ENCODE peak calls at places on chromosome 11, in four cellular contexts. K, Q, F and V are unnamed samples.
A peak's percentile ranks its signal among the peaks of the same experiment; 100 is the strongest.

GRCh38 chr11:120135838-120136237 is 2.1 kb downstream of the TRIM29 start:
- DNase-seq in K (peak; percentile 8), Q (peak; percentile 3), F (peak; percentile 37), V (no peak)

GRCh38 chr11:44774736-44775135 is 48.0 kb downstream of the TSPAN18 start:
- DNase-seq in K (no peak), Q (peak; percentile 10), F (no peak), V (no peak)

GRCh38 chr11:80593981-80594380 is 1153.2 kb upstream of the TENM4 start:
- DNase-seq in K (no peak), Q (no peak), F (no peak), V (no peak)

GRCh38 chr11:125978171-125978570 is 32.3 kb downstream of the VSIG10L2 start:
- DNase-seq in K (no peak), Q (no peak), F (no peak), V (no peak)

GRCh38 chr11:113841691-113842090 is 33.7 kb downstream of the USP28 start:
- DNase-seq in K (no peak), Q (no peak), F (no peak), V (no peak)

GRCh38 chr11:31262761-31263160 is 106.8 kb downstream of the DCDC1 start:
- DNase-seq in K (no peak), Q (no peak), F (no peak), V (no peak)

GRCh38 chr11:71999813-72000590 is 1.3 kb downstream of the IL18BP start:
- DNase-seq in K (no peak), Q (no peak), F (no peak), V (no peak)

GRCh38 chr11:95016133-95016532 is 8.9 kb upstream of the KDM4E start:
- DNase-seq in K (no peak), Q (no peak), F (no peak), V (no peak)

GRCh38 chr11:95487938-95488337 is 256.9 kb upstream of the SESN3 start:
- DNase-seq in K (no peak), Q (no peak), F (no peak), V (no peak)

GRCh38 chr11:64744544-64745218 is 739 bp upstream of the RASGRP2 start:
- DNase-seq in K (peak; percentile 61), Q (peak; percentile 41), F (no peak), V (peak; percentile 92)

GRCh38 chr11:34252015-34252414 is 105.8 kb downstream of the ABTB2 start:
- DNase-seq in K (no peak), Q (no peak), F (no peak), V (no peak)

GRCh38 chr11:1881442-1882264 is 10.0 kb downstream of the PRR33 start:
- DNase-seq in K (peak; percentile 84), Q (peak; percentile 68), F (no peak), V (peak; percentile 26)

GRCh38 chr11:72864692-72865655 is 50.8 kb downstream of the ATG16L2 start:
- DNase-seq in K (peak; percentile 46), Q (no peak), F (no peak), V (no peak)

GRCh38 chr11:11913395-11913794 is 71.6 kb downstream of the USP47 start:
- DNase-seq in K (no peak), Q (no peak), F (no peak), V (no peak)

GRCh38 chr11:26953770-26954392 is 40.0 kb upstream of the FIBIN start:
- DNase-seq in K (no peak), Q (no peak), F (no peak), V (no peak)

GRCh38 chr11:59616396-59616982 is 915 bp upstream of the OSBP start:
- DNase-seq in K (no peak), Q (no peak), F (no peak), V (peak; percentile 71)

GRCh38 chr11:15720460-15720859 is 605.7 kb downstream of the INSC start:
- DNase-seq in K (no peak), Q (no peak), F (no peak), V (no peak)

GRCh38 chr11:64514596-64514995 is 76.4 kb upstream of the SLC22A12 start:
- DNase-seq in K (no peak), Q (no peak), F (no peak), V (no peak)

GRCh38 chr11:79159657-79160450 is 281.0 kb downstream of the TENM4 start:
- DNase-seq in K (no peak), Q (no peak), F (no peak), V (no peak)

GRCh38 chr11:34160049-34160721 is 54.8 kb downstream of the NAT10 start:
- DNase-seq in K (peak; percentile 68), Q (no peak), F (no peak), V (no peak)

GRCh38 chr11:93444671-93445073 is 98.5 kb downstream of the SMCO4 start:
- DNase-seq in K (no peak), Q (no peak), F (no peak), V (peak; percentile 10)

GRCh38 chr11:15038963-15039362 is 34.4 kb upstream of the CALCB start:
- DNase-seq in K (no peak), Q (no peak), F (no peak), V (no peak)

GRCh38 chr11:35978891-35979290 is 35.0 kb downstream of the LDLRAD3 start:
- DNase-seq in K (no peak), Q (no peak), F (no peak), V (no peak)

GRCh38 chr11:80782135-80782885 is 1341.5 kb upstream of the TENM4 start:
- DNase-seq in K (no peak), Q (no peak), F (no peak), V (no peak)

GRCh38 chr11:19869466-19869865 is 156.8 kb downstream of the NAV2 start:
- DNase-seq in K (no peak), Q (no peak), F (no peak), V (no peak)

GRCh38 chr11:75589933-75590332 is 27.9 kb downstream of the SERPINH1 start:
- DNase-seq in K (peak; percentile 58), Q (no peak), F (no peak), V (no peak)

GRCh38 chr11:908273-908672 is 2.3 kb downstream of the CHID1 start:
- DNase-seq in K (no peak), Q (no peak), F (no peak), V (no peak)

GRCh38 chr11:126115253-126115540 is 52.5 kb upstream of the CDON start:
- DNase-seq in K (peak; percentile 79), Q (peak; percentile 52), F (no peak), V (peak; percentile 85)

GRCh38 chr11:99117603-99118002 is 96.9 kb downstream of the CNTN5 start:
- DNase-seq in K (no peak), Q (no peak), F (no peak), V (no peak)

GRCh38 chr11:62401781-62402180 is 17.1 kb upstream of the SCGB1A1 start:
- DNase-seq in K (no peak), Q (peak; percentile 50), F (peak; percentile 63), V (peak; percentile 67)

GRCh38 chr11:132658004-132658403 is 874.3 kb downstream of the OPCML start:
- DNase-seq in K (no peak), Q (no peak), F (no peak), V (no peak)

GRCh38 chr11:130726234-130726559 is 190.1 kb downstream of the SNX19 start:
- DNase-seq in K (peak; percentile 51), Q (peak; percentile 39), F (peak; percentile 73), V (no peak)

GRCh38 chr11:4071828-4072421 is 22.7 kb upstream of the RRM1 start:
- DNase-seq in K (no peak), Q (no peak), F (no peak), V (no peak)

GRCh38 chr11:7544021-7544420 is 30.2 kb downstream of the PPFIBP2 start:
- DNase-seq in K (no peak), Q (no peak), F (no peak), V (no peak)

GRCh38 chr11:28526406-28526751 is 418.2 kb downstream of the METTL15 start:
- DNase-seq in K (no peak), Q (no peak), F (no peak), V (no peak)

GRCh38 chr11:19428206-19429001 is 187.7 kb upstream of the E2F8 start:
- DNase-seq in K (no peak), Q (no peak), F (no peak), V (no peak)

GRCh38 chr11:44270403-44271192 is 39.3 kb downstream of the ALX4 start:
- DNase-seq in K (no peak), Q (no peak), F (no peak), V (no peak)

DNA sequence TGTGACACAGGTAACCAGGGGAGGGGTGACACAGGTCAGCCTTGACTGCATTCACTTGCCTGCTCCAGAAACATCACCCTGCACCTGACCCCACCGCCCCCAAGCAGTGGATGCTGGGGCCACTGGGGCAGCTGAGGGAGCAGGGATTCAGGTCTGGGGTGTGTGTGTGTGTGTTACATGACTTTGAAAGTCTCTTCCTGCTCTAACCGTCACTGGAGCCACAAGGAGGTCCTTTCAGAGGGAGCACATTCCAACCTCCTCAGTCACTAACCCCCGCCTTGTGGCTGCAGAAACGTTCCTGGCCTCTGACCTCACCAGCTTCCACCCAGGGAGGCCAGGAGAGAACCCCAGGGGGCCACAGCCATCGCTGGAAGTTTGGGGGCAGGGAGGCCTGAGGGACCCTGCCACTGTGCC is 2.9 kb upstream of the FOSL1 start:
- DNase-seq in K (no peak), Q (no peak), F (no peak), V (no peak)
- H3K4me1 ChIP-seq in K (no peaks in the 10 kb centered on the region), Q (peaks cover 5% of the 10 kb centered on the region), F (peaks cover 6% of the 10 kb centered on the region), V (peaks cover 15% of the 10 kb centered on the region)

DNA sequence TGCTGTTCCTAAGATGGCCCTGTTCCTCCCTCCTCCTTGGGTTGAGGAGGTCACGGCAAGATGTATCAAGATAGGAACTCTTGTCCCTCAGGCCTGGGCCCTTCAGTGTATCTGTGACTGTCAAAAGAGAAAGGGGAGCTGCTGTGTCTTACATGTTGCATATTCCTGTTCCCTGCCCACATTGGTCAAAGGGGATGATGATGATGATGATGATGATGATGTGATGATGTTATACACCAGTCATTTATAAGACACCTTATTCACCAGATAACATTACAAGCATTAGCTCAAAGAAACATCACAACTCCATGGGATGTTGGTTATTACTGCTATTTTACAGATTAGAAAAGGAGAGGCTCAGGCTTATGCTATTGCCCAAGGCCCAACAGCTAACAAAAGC is 13.7 kb downstream of the FXYD6 start:
- DNase-seq in K (no peak), Q (no peak), F (no peak), V (no peak)
- H3K27ac ChIP-seq in K (peak overlapping the region; percentile 82), Q (peak overlapping the region; percentile 67), F (no peak overlapping the region), V (peak overlapping the region; percentile 78)

GRCh38 chr11:67303132-67303988 is at the start of gene SSH3:
- DNase-seq in K (peak; percentile 83), Q (peak; percentile 64), F (peak; percentile 56), V (peak; percentile 96)
- TF ChIP-seq POLR2A in K (no peak), Q (peak; percentile 58), F (peak; percentile 10), V (no peak)

DNA sequence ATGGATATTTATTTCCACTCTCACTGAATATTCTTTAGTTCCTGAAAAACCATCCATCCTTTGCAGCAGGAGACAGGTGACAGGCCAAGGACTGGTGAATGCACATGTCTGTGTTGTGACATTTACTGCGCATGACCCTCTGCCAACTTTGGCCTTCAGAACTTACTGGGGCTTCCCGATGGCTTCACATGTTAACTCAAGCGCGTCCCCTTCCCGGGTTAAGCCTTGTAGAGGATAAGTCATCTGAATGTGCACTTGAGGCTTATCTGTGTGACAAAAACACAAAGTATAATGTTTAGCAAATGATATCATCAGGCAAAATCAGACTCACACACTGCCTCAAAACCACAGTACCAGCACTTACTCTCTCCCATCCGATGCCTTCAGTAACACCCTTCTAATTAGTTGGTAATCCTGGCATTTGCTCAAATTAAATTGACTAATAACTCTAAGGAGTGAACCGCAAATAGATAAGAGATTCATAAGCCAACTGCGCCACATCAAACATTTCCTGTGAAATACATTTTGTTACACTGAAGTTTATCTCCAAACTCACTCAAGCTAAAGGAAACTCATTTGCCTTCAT is 286.4 kb downstream of the CADM1 start:
- DNase-seq in K (no peak), Q (no peak), F (no peak), V (no peak)
- H3K4me1 ChIP-seq in K (peaks cover 4% of the 10 kb centered on the region), Q (no peaks in the 10 kb centered on the region), F (no peaks in the 10 kb centered on the region), V (no peaks in the 10 kb centered on the region)